ENCODE peak calls at places on chromosomes 1 and 21, in nine cellular contexts. One of them, this sample, is unnamed.

GRCh38 chr1:61539720-61540462 is 185.1 kb downstream of the TM2D1 start:
- DNase-seq in WERI-Rb-1: no peak
- DNase-seq in endothelial cell: no peak
- DNase-seq in A549: no peak
- DNase-seq in epithelial cell of esophagus: no peak
- DNase-seq in GM12865: no peak
- DNase-seq in adrenal gland: no peak
- DNase-seq in MCF 10A: no peak
- DNase-seq in HFF-Myc: peak
- DNase-seq in this sample: no peak

GRCh38 chr1:6554907-6555778 is at the start of gene TAS1R1:
- DNase-seq in adrenal gland: peak
- DNase-seq in HFF-Myc: no peak
- DNase-seq in endothelial cell: no peak
- DNase-seq in epithelial cell of esophagus: no peak
- DNase-seq in GM12865: no peak
- DNase-seq in WERI-Rb-1: no peak
- DNase-seq in MCF 10A: no peak
- DNase-seq in A549: no peak
- DNase-seq in this sample: no peak

GRCh38 chr1:21573971-21574458 is 64.8 kb downstream of the ALPL start:
- DNase-seq in WERI-Rb-1: peak
- DNase-seq in GM12865: peak
- DNase-seq in HFF-Myc: peak
- DNase-seq in A549: peak
- DNase-seq in MCF 10A: peak
- DNase-seq in endothelial cell: peak
- DNase-seq in adrenal gland: peak
- DNase-seq in epithelial cell of esophagus: peak
- DNase-seq in this sample: peak

GRCh38 chr1:8925406-8925805 is 20.3 kb upstream of the CA6 start:
- DNase-seq in adrenal gland: no peak
- DNase-seq in WERI-Rb-1: no peak
- DNase-seq in MCF 10A: no peak
- DNase-seq in GM12865: no peak
- DNase-seq in HFF-Myc: no peak
- DNase-seq in A549: no peak
- DNase-seq in endothelial cell: no peak
- DNase-seq in epithelial cell of esophagus: no peak
- DNase-seq in this sample: no peak

GRCh38 chr1:179814513-179814838 is 63.1 kb downstream of the TOR1AIP2 start:
- DNase-seq in epithelial cell of esophagus: no peak
- DNase-seq in endothelial cell: no peak
- DNase-seq in MCF 10A: no peak
- DNase-seq in HFF-Myc: no peak
- DNase-seq in WERI-Rb-1: no peak
- DNase-seq in adrenal gland: no peak
- DNase-seq in A549: no peak
- DNase-seq in GM12865: no peak
- DNase-seq in this sample: no peak

GRCh38 chr1:145826030-145826429 is 2.0 kb downstream of the POLR3C start:
- DNase-seq in MCF 10A: no peak
- DNase-seq in WERI-Rb-1: no peak
- DNase-seq in GM12865: no peak
- DNase-seq in adrenal gland: no peak
- DNase-seq in epithelial cell of esophagus: no peak
- DNase-seq in HFF-Myc: no peak
- DNase-seq in A549: peak
- DNase-seq in endothelial cell: no peak
- DNase-seq in this sample: no peak

GRCh38 chr1:100512803-100513352 is 25.1 kb upstream of the GPR88 start:
- DNase-seq in HFF-Myc: no peak
- DNase-seq in epithelial cell of esophagus: no peak
- DNase-seq in adrenal gland: no peak
- DNase-seq in MCF 10A: no peak
- DNase-seq in GM12865: no peak
- DNase-seq in A549: no peak
- DNase-seq in WERI-Rb-1: no peak
- DNase-seq in endothelial cell: no peak
- DNase-seq in this sample: no peak

GRCh38 chr1:146036990-146037646 is 15.6 kb upstream of the HJV start:
- DNase-seq in HFF-Myc: peak
- DNase-seq in adrenal gland: peak
- DNase-seq in WERI-Rb-1: peak
- DNase-seq in endothelial cell: peak
- DNase-seq in A549: peak
- DNase-seq in GM12865: peak
- DNase-seq in epithelial cell of esophagus: peak
- DNase-seq in MCF 10A: peak
- DNase-seq in this sample: peak

GRCh38 chr1:51168946-51169345 is 66.9 kb downstream of the C1orf185 start:
- DNase-seq in MCF 10A: no peak
- DNase-seq in epithelial cell of esophagus: no peak
- DNase-seq in adrenal gland: no peak
- DNase-seq in WERI-Rb-1: peak
- DNase-seq in GM12865: no peak
- DNase-seq in HFF-Myc: no peak
- DNase-seq in endothelial cell: no peak
- DNase-seq in A549: no peak
- DNase-seq in this sample: no peak

GRCh38 chr1:186802388-186802787 is 26.4 kb upstream of the PLA2G4A start:
- DNase-seq in GM12865: no peak
- DNase-seq in WERI-Rb-1: no peak
- DNase-seq in adrenal gland: no peak
- DNase-seq in endothelial cell: no peak
- DNase-seq in MCF 10A: peak
- DNase-seq in HFF-Myc: no peak
- DNase-seq in epithelial cell of esophagus: peak
- DNase-seq in A549: no peak
- DNase-seq in this sample: no peak

GRCh38 chr21:43997766-43998742 is 14.1 kb upstream of the TRAPPC10 start:
- DNase-seq in A549: no peak
- DNase-seq in GM12865: no peak
- DNase-seq in endothelial cell: no peak
- DNase-seq in adrenal gland: no peak
- DNase-seq in WERI-Rb-1: no peak
- DNase-seq in epithelial cell of esophagus: peak
- DNase-seq in MCF 10A: no peak
- DNase-seq in HFF-Myc: no peak
- DNase-seq in this sample: no peak

GRCh38 chr1:3921786-3922185 is 21.7 kb upstream of the C1orf174 start:
- DNase-seq in WERI-Rb-1: peak
- DNase-seq in GM12865: no peak
- DNase-seq in A549: no peak
- DNase-seq in endothelial cell: no peak
- DNase-seq in adrenal gland: no peak
- DNase-seq in HFF-Myc: no peak
- DNase-seq in MCF 10A: no peak
- DNase-seq in epithelial cell of esophagus: no peak
- DNase-seq in this sample: no peak

GRCh38 chr1:34478460-34479076 is 276.3 kb upstream of the GJB5 start:
- DNase-seq in WERI-Rb-1: no peak
- DNase-seq in endothelial cell: peak
- DNase-seq in HFF-Myc: no peak
- DNase-seq in epithelial cell of esophagus: no peak
- DNase-seq in GM12865: peak
- DNase-seq in MCF 10A: no peak
- DNase-seq in adrenal gland: no peak
- DNase-seq in A549: no peak
- DNase-seq in this sample: no peak

GRCh38 chr1:197948926-197949899 is 32.0 kb downstream of the LHX9 start:
- DNase-seq in epithelial cell of esophagus: no peak
- DNase-seq in adrenal gland: no peak
- DNase-seq in HFF-Myc: no peak
- DNase-seq in WERI-Rb-1: no peak
- DNase-seq in A549: no peak
- DNase-seq in GM12865: no peak
- DNase-seq in MCF 10A: no peak
- DNase-seq in endothelial cell: no peak
- DNase-seq in this sample: no peak

GRCh38 chr1:204503913-204504519 is 9.4 kb upstream of the PIK3C2B start:
- DNase-seq in MCF 10A: no peak
- DNase-seq in HFF-Myc: no peak
- DNase-seq in endothelial cell: no peak
- DNase-seq in GM12865: no peak
- DNase-seq in WERI-Rb-1: no peak
- DNase-seq in epithelial cell of esophagus: no peak
- DNase-seq in adrenal gland: no peak
- DNase-seq in A549: no peak
- DNase-seq in this sample: no peak

GRCh38 chr1:70718086-70718630 is 307.1 kb downstream of the CTH start:
- DNase-seq in MCF 10A: no peak
- DNase-seq in epithelial cell of esophagus: no peak
- DNase-seq in WERI-Rb-1: no peak
- DNase-seq in endothelial cell: no peak
- DNase-seq in GM12865: no peak
- DNase-seq in A549: no peak
- DNase-seq in HFF-Myc: no peak
- DNase-seq in adrenal gland: no peak
- DNase-seq in this sample: no peak

GRCh38 chr1:202237052-202237451 is 43.5 kb downstream of the LGR6 start:
- DNase-seq in WERI-Rb-1: peak
- DNase-seq in GM12865: peak
- DNase-seq in endothelial cell: peak
- DNase-seq in A549: peak
- DNase-seq in epithelial cell of esophagus: peak
- DNase-seq in adrenal gland: no peak
- DNase-seq in HFF-Myc: no peak
- DNase-seq in MCF 10A: peak
- DNase-seq in this sample: peak

GRCh38 chr1:15961492-15961891 is 14.4 kb downstream of the ZBTB17 start:
- DNase-seq in HFF-Myc: no peak
- DNase-seq in adrenal gland: no peak
- DNase-seq in epithelial cell of esophagus: no peak
- DNase-seq in GM12865: no peak
- DNase-seq in endothelial cell: no peak
- DNase-seq in MCF 10A: no peak
- DNase-seq in WERI-Rb-1: peak
- DNase-seq in A549: no peak
- DNase-seq in this sample: no peak

GRCh38 chr21:44528634-44528995 is 11.4 kb downstream of the KRTAP10-1 start:
- DNase-seq in MCF 10A: no peak
- DNase-seq in epithelial cell of esophagus: no peak
- DNase-seq in GM12865: no peak
- DNase-seq in adrenal gland: no peak
- DNase-seq in A549: no peak
- DNase-seq in HFF-Myc: no peak
- DNase-seq in endothelial cell: no peak
- DNase-seq in WERI-Rb-1: peak
- DNase-seq in this sample: no peak

DNA sequence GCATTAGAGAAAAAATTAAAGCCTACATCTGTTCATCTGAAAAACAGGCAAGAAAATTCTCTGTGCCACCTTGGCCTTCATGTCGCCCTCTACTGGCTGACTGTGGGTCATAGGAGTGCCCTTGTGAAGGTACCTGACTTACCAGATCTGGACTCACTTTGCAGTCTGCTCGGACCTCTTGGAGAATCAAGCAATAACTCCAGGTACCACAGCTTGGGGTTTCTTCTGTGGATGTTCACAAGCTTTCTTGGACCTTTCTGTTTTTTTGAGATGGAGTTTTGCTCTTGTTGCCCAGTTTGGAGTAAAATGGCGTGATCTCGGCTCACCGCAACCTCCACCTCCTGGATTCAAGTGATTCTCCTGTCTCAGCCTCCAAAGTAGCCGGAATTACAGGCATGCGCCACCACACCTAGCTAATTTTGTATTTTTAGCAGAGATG is 2.4 kb upstream of the PRAMEF18 start:
- DNase-seq in A549: no peak
- DNase-seq in epithelial cell of esophagus: no peak
- DNase-seq in adrenal gland: peak
- DNase-seq in GM12865: peak
- DNase-seq in WERI-Rb-1: peak
- DNase-seq in MCF 10A: peak
- DNase-seq in endothelial cell: no peak
- DNase-seq in HFF-Myc: no peak
- DNase-seq in this sample: no peak
- TF ChIP-seq CTCF in A549: peak
- TF ChIP-seq CTCF in epithelial cell of esophagus: no peak
- TF ChIP-seq CTCF in adrenal gland: no peak
- TF ChIP-seq CTCF in GM12865: peak
- TF ChIP-seq CTCF in WERI-Rb-1: peak
- TF ChIP-seq CTCF in MCF 10A: peak
- TF ChIP-seq CTCF in endothelial cell: no peak
- TF ChIP-seq CTCF in HFF-Myc: no peak
- TF ChIP-seq CTCF in this sample: no peak

GRCh38 chr1:155910621-155911121 is 478 bp downstream of the RIT1 start:
- DNase-seq in HFF-Myc: no peak
- DNase-seq in GM12865: peak
- DNase-seq in epithelial cell of esophagus: peak
- DNase-seq in MCF 10A: peak
- DNase-seq in adrenal gland: peak
- DNase-seq in WERI-Rb-1: peak
- DNase-seq in endothelial cell: peak
- DNase-seq in A549: no peak
- DNase-seq in this sample: no peak
- TF ChIP-seq CTCF in HFF-Myc: no peak
- TF ChIP-seq CTCF in GM12865: no peak
- TF ChIP-seq CTCF in epithelial cell of esophagus: no peak
- TF ChIP-seq CTCF in MCF 10A: no peak
- TF ChIP-seq CTCF in adrenal gland: no peak
- TF ChIP-seq CTCF in WERI-Rb-1: peak
- TF ChIP-seq CTCF in endothelial cell: no peak
- TF ChIP-seq CTCF in A549: no peak
- TF ChIP-seq CTCF in this sample: no peak

GRCh38 chr1:63367218-63368103 is at the start of gene ALG6:
- DNase-seq in WERI-Rb-1: peak
- DNase-seq in A549: peak
- DNase-seq in HFF-Myc: peak
- DNase-seq in MCF 10A: peak
- DNase-seq in GM12865: peak
- DNase-seq in adrenal gland: peak
- DNase-seq in epithelial cell of esophagus: peak
- DNase-seq in endothelial cell: peak
- DNase-seq in this sample: peak
- TF ChIP-seq CTCF in WERI-Rb-1: peak
- TF ChIP-seq CTCF in A549: no peak
- TF ChIP-seq CTCF in HFF-Myc: no peak
- TF ChIP-seq CTCF in MCF 10A: no peak
- TF ChIP-seq CTCF in GM12865: peak
- TF ChIP-seq CTCF in adrenal gland: no peak
- TF ChIP-seq CTCF in epithelial cell of esophagus: no peak
- TF ChIP-seq CTCF in endothelial cell: no peak
- TF ChIP-seq CTCF in this sample: no peak

DNA sequence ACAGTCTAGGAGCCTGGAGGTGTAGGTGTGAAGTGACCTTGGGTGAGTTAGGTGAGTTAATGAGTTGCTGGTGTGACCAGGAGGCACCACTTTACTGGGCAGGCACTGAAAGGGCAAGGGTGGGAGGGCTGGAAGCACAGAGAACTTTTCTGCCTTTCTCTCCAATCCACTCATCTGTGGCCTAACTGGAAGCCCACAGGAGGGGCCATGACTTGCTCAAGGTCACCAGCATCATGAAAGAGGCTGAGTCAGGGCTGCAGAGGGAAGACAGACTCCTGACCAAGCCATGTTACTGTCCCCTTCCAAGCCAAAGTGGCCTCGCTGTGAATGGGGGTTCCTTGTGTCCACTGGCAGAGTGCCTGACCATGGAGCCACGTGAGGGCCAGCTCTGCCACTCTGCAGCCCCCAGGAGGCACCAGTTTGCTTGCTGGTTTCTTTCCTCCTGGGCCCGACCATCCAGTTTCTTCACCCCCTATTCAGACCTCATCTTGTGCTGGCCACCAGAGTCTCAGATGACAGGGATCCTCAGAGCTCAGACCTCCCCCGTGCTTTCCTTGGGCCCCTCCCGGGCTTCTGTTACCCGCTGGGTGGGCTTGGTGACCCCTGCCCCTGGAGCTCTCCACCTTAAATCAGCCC is 4.3 kb upstream of the BSND start:
- DNase-seq in HFF-Myc: no peak
- DNase-seq in MCF 10A: no peak
- DNase-seq in WERI-Rb-1: no peak
- DNase-seq in endothelial cell: no peak
- DNase-seq in A549: no peak
- DNase-seq in epithelial cell of esophagus: no peak
- DNase-seq in GM12865: no peak
- DNase-seq in adrenal gland: peak
- DNase-seq in this sample: no peak
- TF ChIP-seq CTCF in HFF-Myc: no peak
- TF ChIP-seq CTCF in MCF 10A: no peak
- TF ChIP-seq CTCF in WERI-Rb-1: no peak
- TF ChIP-seq CTCF in endothelial cell: no peak
- TF ChIP-seq CTCF in A549: no peak
- TF ChIP-seq CTCF in epithelial cell of esophagus: no peak
- TF ChIP-seq CTCF in GM12865: no peak
- TF ChIP-seq CTCF in adrenal gland: no peak
- TF ChIP-seq CTCF in this sample: no peak

This sample was measured in nephron progenitor cell.